ENCODE peak calls at places on chromosomes 2 and 18, in ten cellular contexts. N is bronchial epithelial cell; Q is adrenal gland; H is heart left ventricle; O is CD8-positive, alpha-beta T cell; S is BJ; T is astrocyte; V is testis; A is kidney epithelial cell; P is body of pancreas. I is an unnamed sample.

GRCh38 chr2:18373664-18374063 is 186.8 kb downstream of the RDH14 start:
- DNase-seq in A (no peak), O (no peak), T (peak; percentile 95), V (no peak), N (no peak), S (no peak), P (no peak), H (no peak), Q (no peak), I (peak; percentile 51)

GRCh38 chr2:75862547-75862946 is 151.8 kb upstream of the GCFC2 start:
- DNase-seq in O (no peak), H (no peak), T (no peak), N (no peak), P (no peak), A (no peak), Q (no peak), S (no peak), V (no peak), I (no peak)

GRCh38 chr2:158570869-158571268 is 114.1 kb downstream of the PKP4 start:
- DNase-seq in H (no peak), S (no peak), T (no peak), A (no peak), P (no peak), N (no peak), V (no peak), O (no peak), Q (no peak), I (no peak)

GRCh38 chr2:9394816-9395215 is 28.5 kb downstream of the ITGB1BP1 start:
- DNase-seq in V (no peak), S (no peak), H (no peak), Q (no peak), O (no peak), A (no peak), T (no peak), P (no peak), N (no peak), I (no peak)

GRCh38 chr2:62036761-62037250 is 131.3 kb downstream of the COMMD1 start:
- DNase-seq in T (no peak), H (no peak), N (no peak), V (no peak), O (no peak), A (no peak), P (no peak), Q (no peak), S (no peak), I (no peak)

GRCh38 chr2:1631292-1632005 is 112.9 kb downstream of the PXDN start:
- DNase-seq in Q (no peak), A (no peak), V (no peak), S (no peak), H (no peak), O (no peak), T (no peak), N (no peak), P (no peak), I (no peak)

GRCh38 chr2:12173271-12173942 is 427.0 kb downstream of the LPIN1 start:
- DNase-seq in N (peak; percentile 8), O (no peak), T (no peak), Q (no peak), A (no peak), V (no peak), P (no peak), S (no peak), H (no peak), I (no peak)

GRCh38 chr18:55857961-55858360 is 270.0 kb upstream of the TCF4 start:
- DNase-seq in S (no peak), O (no peak), T (no peak), H (no peak), N (no peak), A (no peak), Q (no peak), V (no peak), P (no peak), I (peak; percentile 54)

DNA sequence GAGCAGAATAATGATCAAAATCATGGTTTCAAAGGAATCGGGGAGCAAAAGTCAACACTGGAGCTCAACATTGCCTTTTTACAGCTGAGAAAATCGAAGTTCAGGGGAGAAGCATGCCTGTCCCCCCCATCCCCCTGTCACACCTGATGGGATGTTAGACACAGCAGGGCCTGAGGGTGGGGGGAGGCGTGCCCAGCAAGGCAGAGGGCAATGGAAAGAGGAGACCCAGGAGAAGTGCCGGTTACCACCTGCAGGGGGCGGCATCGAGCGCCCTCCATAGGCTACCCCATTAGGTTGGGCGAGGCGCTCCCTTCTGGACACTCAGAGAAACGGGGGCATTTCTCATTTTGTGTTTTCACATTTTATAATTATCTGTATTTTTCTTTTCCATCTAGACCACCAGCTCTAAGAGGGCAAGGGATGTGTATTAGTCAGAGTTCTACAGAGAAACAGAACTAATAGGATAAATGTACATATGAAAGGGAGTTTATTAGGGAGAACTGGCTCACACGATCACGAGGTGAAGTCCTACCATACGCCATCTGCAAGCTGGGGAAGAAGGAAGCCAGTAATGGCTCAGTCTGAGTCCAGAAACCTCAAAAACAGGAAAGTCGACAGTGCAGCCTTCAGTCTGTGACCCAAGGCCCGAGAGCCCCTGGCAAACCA is 271.3 kb downstream of the LRATD1 start:
- DNase-seq in T (no peak), H (no peak), P (no peak), S (no peak), V (peak; percentile 81), N (peak; percentile 17), A (no peak), Q (peak; percentile 51), O (peak; percentile 18), I (no peak)
- TF ChIP-seq CTCF in T (no peak), H (peak; percentile 15), P (peak; percentile 43), S (peak; percentile 30), V (peak; percentile 63), N (peak; percentile 84), A (peak; percentile 74), Q (peak; percentile 47), O (peak; percentile 57), I (no peak)

GRCh38 chr2:64291181-64291580 is 147.0 kb upstream of the PELI1 start:
- DNase-seq in P (no peak), V (no peak), O (no peak), T (peak; percentile 66), Q (no peak), H (no peak), S (no peak), N (peak; percentile 92), A (no peak), I (peak; percentile 89)

GRCh38 chr2:64287321-64287720 is 143.1 kb upstream of the PELI1 start:
- DNase-seq in V (no peak), Q (no peak), P (no peak), O (no peak), H (no peak), T (no peak), S (no peak), N (no peak), A (no peak), I (peak; percentile 93)

GRCh38 chr2:64288932-64289655 is 144.9 kb upstream of the PELI1 start:
- DNase-seq in A (no peak), T (no peak), S (no peak), N (no peak), V (no peak), H (no peak), O (no peak), Q (no peak), P (no peak), I (peak; percentile 50)

GRCh38 chr2:64284751-64285150 is 140.5 kb upstream of the PELI1 start:
- DNase-seq in Q (no peak), O (no peak), T (no peak), V (no peak), A (no peak), S (no peak), P (no peak), N (no peak), H (no peak), I (no peak)

GRCh38 chr2:64288321-64288931 is 144.2 kb upstream of the PELI1 start:
- DNase-seq in A (no peak), T (peak; percentile 69), H (no peak), N (no peak), P (no peak), O (no peak), Q (no peak), V (no peak), S (peak; percentile 95), I (peak; percentile 92)
- H3K4me3 ChIP-seq in A (no peak overlapping the region), T (no peak overlapping the region), H (peak overlapping the region; percentile 13), N (no peak overlapping the region), P (no peak overlapping the region), O (no peak overlapping the region), Q (no peak overlapping the region), V (no peak overlapping the region), S (no peak overlapping the region), I (no peak overlapping the region)

DNA sequence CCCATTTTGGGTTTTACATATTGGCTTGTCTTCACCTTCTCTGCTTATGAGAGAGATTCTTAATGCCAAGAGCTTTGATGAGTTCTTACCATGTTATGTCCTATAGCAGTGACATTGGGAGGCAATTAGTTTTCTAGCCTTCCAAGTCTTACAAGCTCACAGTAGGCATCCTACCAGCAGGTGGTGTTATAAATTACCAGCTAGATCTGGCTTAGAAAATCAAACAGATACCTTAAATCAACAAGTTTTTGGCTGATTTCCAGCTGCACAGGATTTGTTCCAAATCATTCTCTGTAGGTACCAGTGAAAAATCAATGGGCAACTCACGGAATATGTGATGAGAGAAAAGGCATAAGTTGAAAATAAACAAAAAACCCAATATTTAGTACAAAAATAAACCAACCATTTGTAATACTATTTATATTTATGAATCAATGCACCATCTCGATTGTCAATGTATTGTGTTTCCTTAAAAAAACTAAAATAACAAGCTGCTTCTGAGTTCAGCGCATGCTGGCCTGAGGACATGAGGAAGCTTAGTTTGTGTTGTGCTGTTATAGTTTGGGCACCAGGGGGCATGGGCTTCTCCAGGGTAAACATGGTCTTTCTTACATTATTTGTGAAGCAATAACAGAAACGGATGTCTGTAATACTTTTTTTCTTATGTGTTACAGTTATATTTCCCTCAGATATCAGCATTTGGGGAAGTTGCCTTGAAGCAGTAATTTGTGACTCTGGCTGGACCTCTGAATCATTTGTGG is 34.1 kb upstream of the NXPH2 start:
- DNase-seq in P (no peak), N (peak; percentile 18), Q (no peak), A (no peak), V (no peak), S (no peak), T (no peak), H (no peak), O (no peak), I (no peak)
- TF ChIP-seq CTCF in P (no peak), N (no peak), Q (no peak), A (peak; percentile 22), V (no peak), S (no peak), T (no peak), H (no peak), O (no peak), I (peak; percentile 23)

GRCh38 chr2:133657591-133657990 is 89.3 kb upstream of the NCKAP5 start:
- DNase-seq in N (no peak), P (no peak), Q (no peak), A (peak; percentile 4), T (peak; percentile 90), H (no peak), S (no peak), O (no peak), V (no peak), I (peak; percentile 48)

GRCh38 chr2:133653116-133653515 is 84.9 kb upstream of the NCKAP5 start:
- DNase-seq in A (no peak), O (no peak), T (no peak), H (no peak), P (no peak), S (no peak), N (no peak), V (no peak), Q (no peak), I (no peak)

GRCh38 chr2:133652407-133652806 is 84.1 kb upstream of the NCKAP5 start:
- DNase-seq in T (peak; percentile 76), P (no peak), A (no peak), O (no peak), H (no peak), S (no peak), N (no peak), Q (no peak), V (no peak), I (peak; percentile 25)

GRCh38 chr2:133655565-133656113 is 87.4 kb upstream of the NCKAP5 start:
- DNase-seq in V (no peak), P (no peak), T (no peak), Q (no peak), H (no peak), N (no peak), S (no peak), A (no peak), O (no peak), I (no peak)

DNA sequence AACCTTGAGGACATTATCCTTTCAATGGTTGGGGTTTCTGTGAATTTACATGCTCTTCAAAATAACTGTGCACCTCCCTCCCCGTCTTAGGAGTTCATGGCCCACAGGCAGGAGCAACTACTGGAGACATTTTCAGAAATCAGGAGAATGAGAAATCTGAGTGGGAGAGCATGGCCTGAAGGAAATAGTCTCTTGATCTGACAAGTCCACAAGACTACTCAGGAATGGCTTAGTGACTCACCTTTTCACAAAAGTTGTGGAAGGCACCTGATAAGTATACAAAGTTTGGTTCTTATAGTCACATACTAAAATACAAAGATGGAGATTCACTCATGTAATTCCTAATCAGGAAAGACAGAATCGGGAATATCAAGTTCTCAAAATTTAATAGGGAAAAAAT is 83.6 kb upstream of the NCKAP5 start:
- DNase-seq in N (peak; percentile 72), H (no peak), Q (no peak), T (peak; percentile 31), P (no peak), S (no peak), A (no peak), V (no peak), O (no peak), I (no peak)
- H3K4me3 ChIP-seq in N (no peak overlapping the region), H (no peak overlapping the region), Q (no peak overlapping the region), T (no peak overlapping the region), P (no peak overlapping the region), S (no peak overlapping the region), A (no peak overlapping the region), V (no peak overlapping the region), O (no peak overlapping the region), I (no peak overlapping the region)

I was measured in fibroblast of villous mesenchyme.